ENCODE peak calls at places on chromosomes 16 and 17, in six cellular contexts. L, R, D, E, A and Z are unnamed samples.

GRCh38 chr16:86575095-86575685 is 3.2 kb upstream of the FOXL1 start:
- DNase-seq in L (no peak), R (no peak), D (no peak), E (no peak), A (no peak), Z (no peak)

GRCh38 chr17:28745777-28746473 is 2.1 kb downstream of the TRAF4 start:
- DNase-seq in L (no peak), R (no peak), D (peak), E (no peak), A (no peak), Z (no peak)

GRCh38 chr16:59013930-59014329 is 279.8 kb upstream of the GOT2 start:
- DNase-seq in L (no peak), R (no peak), D (no peak), E (no peak), A (no peak), Z (no peak)

GRCh38 chr17:63494300-63494928 is 17.6 kb downstream of the ACE start:
- DNase-seq in L (no peak), R (no peak), D (no peak), E (no peak), A (no peak), Z (no peak)

GRCh38 chr16:3008749-3009088 is 4.0 kb upstream of the CLDN9 start:
- DNase-seq in L (no peak), R (no peak), D (no peak), E (no peak), A (no peak), Z (no peak)

GRCh38 chr17:16872836-16873653 is 98.9 kb downstream of the TNFRSF13B start:
- DNase-seq in L (no peak), R (peak), D (peak), E (no peak), A (no peak), Z (no peak)

GRCh38 chr16:69610356-69610755 is 44.6 kb downstream of the NFAT5 start:
- DNase-seq in L (no peak), R (no peak), D (no peak), E (no peak), A (no peak), Z (no peak)

GRCh38 chr16:22945361-22945760 is 131.4 kb downstream of the HS3ST2 start:
- DNase-seq in L (no peak), R (no peak), D (no peak), E (no peak), A (no peak), Z (no peak)

GRCh38 chr17:75693500-75694481 is 26.7 kb downstream of the SAP30BP start:
- DNase-seq in L (peak), R (no peak), D (no peak), E (peak), A (no peak), Z (peak)

GRCh38 chr17:73957564-73957963 is 245.9 kb upstream of the RPL38 start:
- DNase-seq in L (peak), R (no peak), D (no peak), E (no peak), A (no peak), Z (no peak)

GRCh38 chr16:85800321-85800669 is 800 bp downstream of the COX4I1 start:
- DNase-seq in L (no peak), R (no peak), D (no peak), E (no peak), A (no peak), Z (no peak)

GRCh38 chr16:30609002-30609927 is 924 bp downstream of the ZNF689 start:
- DNase-seq in L (no peak), R (peak), D (peak), E (no peak), A (no peak), Z (peak)

GRCh38 chr16:57991551-57992059 is 8.9 kb downstream of the ZNF319 start:
- DNase-seq in L (no peak), R (no peak), D (no peak), E (no peak), A (no peak), Z (no peak)

GRCh38 chr17:13351046-13351445 is 250.7 kb downstream of the HS3ST3A1 start:
- DNase-seq in L (no peak), R (no peak), D (no peak), E (no peak), A (no peak), Z (no peak)

GRCh38 chr17:76233588-76234353 is 6.5 kb downstream of the RNF157 start:
- DNase-seq in L (no peak), R (no peak), D (no peak), E (no peak), A (no peak), Z (no peak)

GRCh38 chr17:80892019-80892855 is 99.4 kb upstream of the CHMP6 start:
- DNase-seq in L (peak), R (peak), D (no peak), E (peak), A (peak), Z (no peak)

GRCh38 chr16:1313721-1314120 is 4.3 kb downstream of the UBE2I start:
- DNase-seq in L (no peak), R (no peak), D (no peak), E (no peak), A (no peak), Z (no peak)

GRCh38 chr17:10428781-10429180 is 7.0 kb upstream of the MYH8 start:
- DNase-seq in L (no peak), R (no peak), D (no peak), E (no peak), A (no peak), Z (no peak)

GRCh38 chr17:27609606-27610303 is 21.2 kb upstream of the LGALS9 start:
- DNase-seq in L (peak), R (no peak), D (peak), E (no peak), A (no peak), Z (no peak)

GRCh38 chr16:79600636-79601091 is at the start of gene MAF:
- DNase-seq in L (peak), R (peak), D (peak), E (no peak), A (peak), Z (no peak)